ENCODE peak calls at places on chromosome 22, in ten cellular contexts. O is LoVo; F is AG04450; A is kidney tubule cell; J is activated naive CD4-positive, alpha-beta T cell treated with Interleukin-2 at 50 U/mL for 16 hours; X is stimulated activated CD4-positive, alpha-beta T cell treated with anti-CD3 and anti-CD28 coated beads, Interleukin-4, amount 100 ng/mL, for 24 hours; U is MV-4-11; Y is Peyer's patch; Q is caudate nucleus; B is neuronal stem cell. G is an unnamed sample.

GRCh38 chr22:39654959-39655579 is 84.5 kb downstream of the CACNA1I start:
- DNase-seq in O (no peak), F (no peak), A (no peak), J (no peak), X (no peak), U (no peak), Y (no peak), Q (no peak), B (no peak), G (no peak)

GRCh38 chr22:31768422-31769059 is 14.7 kb downstream of the DEPDC5 start:
- DNase-seq in O (no peak), F (no peak), A (no peak), J (no peak), X (no peak), U (no peak), Y (no peak), Q (no peak), B (no peak), G (no peak)

GRCh38 chr22:30212996-30213441 is 33.5 kb downstream of the LIF start:
- DNase-seq in O (no peak), F (no peak), A (no peak), J (no peak), X (no peak), U (peak), Y (no peak), Q (no peak), B (no peak), G (no peak)

GRCh38 chr22:31583861-31584485 is 78.0 kb downstream of the PISD start:
- DNase-seq in O (no peak), F (no peak), A (peak), J (no peak), X (no peak), U (no peak), Y (peak), Q (no peak), B (no peak), G (no peak)

GRCh38 chr22:23280356-23281052 is 100.2 kb downstream of the BCR start:
- DNase-seq in O (no peak), F (no peak), A (no peak), J (no peak), X (no peak), U (no peak), Y (no peak), Q (no peak), B (no peak), G (no peak)

GRCh38 chr22:31625661-31626426 is 36.2 kb downstream of the PISD start:
- DNase-seq in O (no peak), F (no peak), A (no peak), J (no peak), X (no peak), U (no peak), Y (no peak), Q (peak), B (peak), G (no peak)

GRCh38 chr22:23521442-23522113 is 58.5 kb downstream of the IGLL1 start:
- DNase-seq in O (peak), F (peak), A (peak), J (peak), X (peak), U (peak), Y (peak), Q (peak), B (peak), G (peak)

GRCh38 chr22:39332441-39333064 is 13.1 kb upstream of the RPL3 start:
- DNase-seq in O (no peak), F (no peak), A (peak), J (no peak), X (no peak), U (no peak), Y (no peak), Q (no peak), B (no peak), G (peak)

GRCh38 chr22:24482586-24482985 is 12.5 kb upstream of the UPB1 start:
- DNase-seq in O (peak), F (no peak), A (peak), J (no peak), X (no peak), U (peak), Y (no peak), Q (no peak), B (no peak), G (no peak)

GRCh38 chr22:22770280-22770871 is 117.2 kb upstream of the IGLL5 start:
- DNase-seq in O (peak), F (no peak), A (peak), J (peak), X (peak), U (peak), Y (peak), Q (no peak), B (peak), G (peak)

GRCh38 chr22:37419916-37420655 is 7.2 kb downstream of the ELFN2 start:
- DNase-seq in O (no peak), F (no peak), A (peak), J (peak), X (peak), U (no peak), Y (peak), Q (no peak), B (no peak), G (no peak)

GRCh38 chr22:49657275-49657973 is 170.2 kb downstream of the BRD1 start:
- DNase-seq in O (no peak), F (no peak), A (no peak), J (peak), X (peak), U (peak), Y (peak), Q (no peak), B (no peak), G (peak)

GRCh38 chr22:20866716-20867115 is 7.9 kb downstream of the SNAP29 start:
- DNase-seq in O (no peak), F (no peak), A (peak), J (no peak), X (no peak), U (no peak), Y (no peak), Q (no peak), B (no peak), G (no peak)

GRCh38 chr22:38901111-38901641 is 29.2 kb upstream of the CBX6 start:
- DNase-seq in O (no peak), F (no peak), A (no peak), J (no peak), X (no peak), U (peak), Y (no peak), Q (no peak), B (no peak), G (no peak)

GRCh38 chr22:48941903-48942625 is 885.6 kb downstream of the BRD1 start:
- DNase-seq in O (no peak), F (no peak), A (no peak), J (no peak), X (no peak), U (no peak), Y (peak), Q (no peak), B (no peak), G (peak)

GRCh38 chr22:25060522-25061071 is 108.1 kb downstream of the KIAA1671 start:
- DNase-seq in O (no peak), F (no peak), A (no peak), J (peak), X (peak), U (no peak), Y (no peak), Q (no peak), B (no peak), G (no peak)

GRCh38 chr22:37165066-37165465 is 15.3 kb upstream of the IL2RB start:
- DNase-seq in O (no peak), F (no peak), A (no peak), J (no peak), X (no peak), U (no peak), Y (no peak), Q (no peak), B (no peak), G (no peak)

GRCh38 chr22:37283393-37283937 is 1.2 kb downstream of the CYTH4 start:
- DNase-seq in O (no peak), F (no peak), A (no peak), J (peak), X (peak), U (peak), Y (peak), Q (no peak), B (no peak), G (no peak)

GRCh38 chr22:25496396-25497064 is 67.9 kb upstream of the GRK3 start:
- DNase-seq in O (no peak), F (no peak), A (no peak), J (no peak), X (no peak), U (no peak), Y (no peak), Q (no peak), B (no peak), G (no peak)

GRCh38 chr22:36682835-36683234 is 20.7 kb downstream of the CACNG2 start:
- DNase-seq in O (no peak), F (no peak), A (no peak), J (no peak), X (no peak), U (no peak), Y (no peak), Q (no peak), B (no peak), G (no peak)

GRCh38 chr22:47032091-47032943 is 269.9 kb downstream of the TBC1D22A start:
- DNase-seq in O (no peak), F (no peak), A (no peak), J (no peak), X (no peak), U (no peak), Y (peak), Q (no peak), B (no peak), G (no peak)

GRCh38 chr22:49517721-49518120 is 310.0 kb downstream of the BRD1 start:
- DNase-seq in O (no peak), F (no peak), A (no peak), J (no peak), X (no peak), U (no peak), Y (no peak), Q (no peak), B (no peak), G (no peak)

GRCh38 chr22:40101417-40102101 is 76.2 kb upstream of the TNRC6B start:
- DNase-seq in O (no peak), F (no peak), A (no peak), J (no peak), X (no peak), U (no peak), Y (no peak), Q (no peak), B (peak), G (no peak)

GRCh38 chr22:32103648-32104326 is 55.3 kb downstream of the C22orf42 start:
- DNase-seq in O (peak), F (no peak), A (peak), J (no peak), X (no peak), U (no peak), Y (no peak), Q (no peak), B (no peak), G (no peak)

GRCh38 chr22:50059185-50059880 is 1.2 kb upstream of the TTLL8 start:
- DNase-seq in O (no peak), F (no peak), A (no peak), J (no peak), X (no peak), U (no peak), Y (no peak), Q (no peak), B (peak), G (no peak)

GRCh38 chr22:27201741-27202140 is 544.4 kb downstream of the MIAT start:
- DNase-seq in O (no peak), F (no peak), A (no peak), J (no peak), X (no peak), U (no peak), Y (no peak), Q (no peak), B (no peak), G (no peak)

GRCh38 chr22:45493286-45493771 is 9.4 kb upstream of the FBLN1 start:
- DNase-seq in O (no peak), F (no peak), A (no peak), J (no peak), X (no peak), U (no peak), Y (peak), Q (no peak), B (no peak), G (no peak)

GRCh38 chr22:42347281-42347824 is 76.9 kb upstream of the TCF20 start:
- DNase-seq in O (no peak), F (no peak), A (no peak), J (no peak), X (no peak), U (no peak), Y (no peak), Q (no peak), B (no peak), G (no peak)

GRCh38 chr22:24440270-24440717 is 12.9 kb downstream of the ADORA2A start:
- DNase-seq in O (no peak), F (no peak), A (no peak), J (no peak), X (no peak), U (peak), Y (no peak), Q (no peak), B (no peak), G (no peak)

GRCh38 chr22:46047841-46048595 is 71.1 kb upstream of the WNT7B start:
- DNase-seq in O (no peak), F (no peak), A (no peak), J (no peak), X (no peak), U (peak), Y (peak), Q (no peak), B (no peak), G (peak)

GRCh38 chr22:17171313-17172171 is 12.5 kb upstream of the HDHD5 start:
- DNase-seq in O (peak), F (peak), A (peak), J (peak), X (peak), U (peak), Y (peak), Q (peak), B (peak), G (peak)

GRCh38 chr22:30822216-30823014 is 127.7 kb downstream of the OSBP2 start:
- DNase-seq in O (no peak), F (no peak), A (no peak), J (no peak), X (no peak), U (no peak), Y (peak), Q (no peak), B (no peak), G (peak)

GRCh38 chr22:22588485-22589164 is 29.6 kb upstream of the PRAME start:
- DNase-seq in O (no peak), F (no peak), A (no peak), J (no peak), X (no peak), U (no peak), Y (no peak), Q (no peak), B (no peak), G (no peak)

GRCh38 chr22:38943181-38943580 is 14.2 kb upstream of the APOBEC3A start:
- DNase-seq in O (no peak), F (no peak), A (peak), J (no peak), X (no peak), U (peak), Y (peak), Q (no peak), B (no peak), G (peak)

GRCh38 chr22:42272431-42273004 is 2.1 kb upstream of the TCF20 start:
- DNase-seq in O (no peak), F (no peak), A (no peak), J (no peak), X (no peak), U (peak), Y (peak), Q (no peak), B (no peak), G (no peak)

GRCh38 chr22:39224550-39224949 is 20.2 kb downstream of the PDGFB start:
- DNase-seq in O (no peak), F (no peak), A (no peak), J (no peak), X (no peak), U (no peak), Y (no peak), Q (no peak), B (no peak), G (no peak)

GRCh38 chr22:20960609-20961008 is 6.4 kb upstream of the AIFM3 start:
- DNase-seq in O (no peak), F (no peak), A (no peak), J (no peak), X (no peak), U (no peak), Y (no peak), Q (no peak), B (no peak), G (no peak)

GRCh38 chr22:49934891-49935557 is 16.6 kb downstream of the CRELD2 start:
- DNase-seq in O (no peak), F (no peak), A (peak), J (peak), X (peak), U (peak), Y (peak), Q (peak), B (no peak), G (peak)